ENCODE peak calls at places on chromosomes 7 and 10, in four cellular contexts. W is fibroblast of the conjunctiva, G is foreskin fibroblast, V is substantia nigra. H is an unnamed sample.

GRCh38 chr10:72461085-72461484 is 106.4 kb upstream of the DNAJB12 start:
- DNase-seq in G (no peak), W (no peak), V (no peak), H (no peak)

GRCh38 chr10:11612004-11613001 is 853 bp upstream of the USP6NL start:
- DNase-seq in G (peak), V (no peak), W (no peak), H (peak)

GRCh38 chr7:24668922-24669635 is 88.2 kb downstream of the GSDME start:
- DNase-seq in W (peak), V (no peak), G (peak), H (peak)

GRCh38 chr10:116753759-116754158 is 11.4 kb upstream of the HSPA12A start:
- DNase-seq in V (no peak), G (no peak), W (no peak), H (no peak)

GRCh38 chr7:16431646-16432424 is 10.5 kb upstream of the CRPPA start:
- DNase-seq in V (no peak), G (peak), W (no peak), H (peak)

GRCh38 chr10:19750972-19751371 is 65.3 kb upstream of the PLXDC2 start:
- DNase-seq in G (no peak), W (no peak), V (no peak), H (no peak)

GRCh38 chr10:70331486-70332268 is 47.9 kb upstream of the NPFFR1 start:
- DNase-seq in W (peak), G (peak), V (no peak), H (peak)

GRCh38 chr10:86969421-86970041 is 1.2 kb downstream of the ADIRF start:
- DNase-seq in G (peak), W (no peak), V (no peak), H (peak)

GRCh38 chr10:68010426-68010825 is 64.7 kb downstream of the HERC4 start:
- DNase-seq in V (no peak), G (no peak), W (no peak), H (no peak)

GRCh38 chr7:151518105-151518780 is 1.5 kb downstream of the RHEB start:
- DNase-seq in V (no peak), W (no peak), G (peak), H (peak)

GRCh38 chr10:130003787-130004613 is 39.9 kb upstream of the EBF3 start:
- DNase-seq in G (no peak), V (no peak), W (no peak), H (no peak)

GRCh38 chr10:119189811-119190282 is 11.2 kb upstream of the PRDX3 start:
- DNase-seq in V (no peak), W (no peak), G (no peak), H (peak)

GRCh38 chr10:100510533-100511308 is 8.9 kb downstream of the SEC31B start:
- DNase-seq in W (no peak), V (no peak), G (peak), H (no peak)

GRCh38 chr10:104045151-104046089 is 40.3 kb downstream of the COL17A1 start:
- DNase-seq in W (peak), G (peak), V (no peak), H (peak)

GRCh38 chr10:24168258-24169170 is 40.4 kb upstream of the KIAA1217 start:
- DNase-seq in G (no peak), W (no peak), V (no peak), H (no peak)

GRCh38 chr10:100882681-100883321 is 30.0 kb upstream of the SLF2 start:
- DNase-seq in V (no peak), W (peak), G (peak), H (no peak)

GRCh38 chr7:47507514-47507913 is 74.4 kb downstream of the TNS3 start:
- DNase-seq in V (no peak), W (no peak), G (no peak), H (no peak)

GRCh38 chr7:116249969-116250553 is 39.7 kb downstream of the TES start:
- DNase-seq in W (no peak), V (no peak), G (peak), H (peak)

GRCh38 chr10:95472304-95473088 is 88.7 kb downstream of the SORBS1 start:
- DNase-seq in G (no peak), W (no peak), V (no peak), H (no peak)

GRCh38 chr7:118151671-118152070 is 32.3 kb upstream of the LSM8 start:
- DNase-seq in G (no peak), V (no peak), W (no peak), H (no peak)

GRCh38 chr10:112141297-112141696 is 42.3 kb downstream of the GPAM start:
- DNase-seq in V (no peak), G (no peak), W (no peak), H (no peak)

GRCh38 chr10:124417846-124418725 is 637 bp downstream of the OAT start:
- DNase-seq in G (peak), V (peak), W (no peak), H (no peak)

GRCh38 chr7:20776214-20776875 is 10.3 kb downstream of the SP8 start:
- DNase-seq in V (no peak), W (no peak), G (no peak), H (no peak)

GRCh38 chr10:130799532-130799931 is 512.0 kb downstream of the TCERG1L start:
- DNase-seq in W (no peak), G (no peak), V (no peak), H (no peak)

GRCh38 chr7:45182856-45183710 is 25.5 kb downstream of the RAMP3 start:
- DNase-seq in V (no peak), W (no peak), G (no peak), H (no peak)

GRCh38 chr10:14692344-14693199 is 82.1 kb downstream of the FAM107B start:
- DNase-seq in G (no peak), W (no peak), V (no peak), H (no peak)